ENCODE peak calls at places on chromosomes 6 and 20, in four cellular contexts. R is GM12878, O is tibial nerve, I is K562. Z is an unnamed sample.

GRCh38 chr6:147119310-147119709 is 84.9 kb upstream of the STXBP5 start:
- DNase-seq in R (no peak), O (no peak), I (no peak), Z (no peak)

GRCh38 chr6:105692630-105693212 is 289.8 kb upstream of the PREP start:
- DNase-seq in R (no peak), O (no peak), I (no peak), Z (no peak)

GRCh38 chr6:3117912-3118352 is 579 bp upstream of the BPHL start:
- DNase-seq in R (no peak), O (no peak), I (no peak), Z (no peak)

GRCh38 chr6:19472168-19472567 is 365.0 kb upstream of the ID4 start:
- DNase-seq in R (no peak), O (no peak), I (no peak), Z (no peak)

GRCh38 chr20:57309544-57310115 is 20.0 kb upstream of the SPO11 start:
- DNase-seq in R (no peak), O (no peak), I (no peak), Z (no peak)

GRCh38 chr6:9704989-9705388 is 709.9 kb downstream of the TFAP2A start:
- DNase-seq in R (no peak), O (no peak), I (no peak), Z (no peak)

GRCh38 chr6:149766156-149766768 is 16.7 kb downstream of the PCMT1 start:
- DNase-seq in R (no peak), O (no peak), I (no peak), Z (peak; percentile 48)

GRCh38 chr20:43715044-43715443 is 11.8 kb downstream of the GTSF1L start:
- DNase-seq in R (no peak), O (no peak), I (no peak), Z (no peak)

GRCh38 chr6:37624606-37625574 is 72.8 kb downstream of the MDGA1 start:
- DNase-seq in R (no peak), O (no peak), I (no peak), Z (peak; percentile 88)

GRCh38 chr6:121142093-121142492 is 192.2 kb downstream of the TBC1D32 start:
- DNase-seq in R (no peak), O (no peak), I (no peak), Z (no peak)

GRCh38 chr20:62996596-62996982 is 10.2 kb downstream of the BHLHE23 start:
- DNase-seq in R (no peak), O (no peak), I (no peak), Z (no peak)

GRCh38 chr6:169340395-169340794 is 86.7 kb upstream of the THBS2 start:
- DNase-seq in R (no peak), O (no peak), I (no peak), Z (no peak)

GRCh38 chr20:63288581-63289251 is 4.3 kb upstream of the COL20A1 start:
- DNase-seq in R (no peak), O (no peak), I (no peak), Z (no peak)

GRCh38 chr6:63644668-63645326 is 9.2 kb downstream of the PHF3 start:
- DNase-seq in R (no peak), O (no peak), I (no peak), Z (no peak)

GRCh38 chr6:19413323-19413722 is 423.8 kb upstream of the ID4 start:
- DNase-seq in R (no peak), O (no peak), I (no peak), Z (no peak)

GRCh38 chr6:161068296-161068695 is 76.7 kb downstream of the MAP3K4 start:
- DNase-seq in R (no peak), O (no peak), I (no peak), Z (no peak)

GRCh38 chr20:18154342-18154741 is 16.7 kb downstream of the KAT14 start:
- DNase-seq in R (no peak), O (no peak), I (no peak), Z (no peak)

GRCh38 chr20:35992713-35993335 is 24.4 kb downstream of the CNBD2 start:
- DNase-seq in R (peak; percentile 9), O (no peak), I (peak; percentile 79), Z (peak; percentile 45)

GRCh38 chr6:40630046-40630445 is 42.9 kb upstream of the LRFN2 start:
- DNase-seq in R (no peak), O (no peak), I (no peak), Z (no peak)

GRCh38 chr6:34888441-34888820 is 589 bp upstream of the TAF11 start:
- DNase-seq in R (no peak), O (no peak), I (no peak), Z (no peak)

GRCh38 chr6:7996538-7997225 is 67.5 kb downstream of the BLOC1S5 start:
- DNase-seq in R (no peak), O (no peak), I (peak; percentile 38), Z (no peak)

GRCh38 chr6:40897390-40898003 is 141.5 kb downstream of the UNC5CL start:
- DNase-seq in R (no peak), O (no peak), I (no peak), Z (no peak)

GRCh38 chr20:19213946-19214490 is 1.6 kb downstream of the SLC24A3 start:
- DNase-seq in R (no peak), O (no peak), I (no peak), Z (no peak)

GRCh38 chr6:3088446-3088845 is 20.2 kb downstream of the RIPK1 start:
- DNase-seq in R (no peak), O (no peak), I (no peak), Z (no peak)

GRCh38 chr20:53944796-53945195 is 125.6 kb downstream of the BCAS1 start:
- DNase-seq in R (no peak), O (no peak), I (no peak), Z (no peak)

GRCh38 chr6:167485186-167485978 is 160.5 kb downstream of the TTLL2 start:
- DNase-seq in R (no peak), O (no peak), I (peak; percentile 23), Z (no peak)

GRCh38 chr6:137938770-137939379 is 71.8 kb downstream of the TNFAIP3 start:
- DNase-seq in R (no peak), O (no peak), I (no peak), Z (no peak)

GRCh38 chr6:138382498-138383265 is 5.0 kb downstream of the SMIM28 start:
- DNase-seq in R (no peak), O (no peak), I (no peak), Z (no peak)

GRCh38 chr6:25346064-25346463 is 66.9 kb downstream of the CARMIL1 start:
- DNase-seq in R (no peak), O (no peak), I (no peak), Z (no peak)

GRCh38 chr20:20369353-20370086 is 1.6 kb downstream of the INSM1 start:
- DNase-seq in R (no peak), O (no peak), I (no peak), Z (peak; percentile 34)

GRCh38 chr6:83199865-83200230 is 6.7 kb downstream of the RWDD2A start:
- DNase-seq in R (no peak), O (no peak), I (no peak), Z (no peak)

GRCh38 chr6:158770948-158771347 is 48.2 kb downstream of the EZR start:
- DNase-seq in R (no peak), O (no peak), I (no peak), Z (no peak)

GRCh38 chr20:5316188-5317158 is at the start of gene PROKR2:
- DNase-seq in R (no peak), O (no peak), I (no peak), Z (no peak)

GRCh38 chr6:110322151-110323003 is 35.8 kb downstream of the METTL24 start:
- DNase-seq in R (no peak), O (no peak), I (no peak), Z (no peak)

GRCh38 chr20:51319522-51319921 is 223.0 kb downstream of the NFATC2 start:
- DNase-seq in R (no peak), O (no peak), I (no peak), Z (no peak)

GRCh38 chr20:3221398-3222226 is 12.3 kb downstream of the ITPA start:
- DNase-seq in R (no peak), O (no peak), I (no peak), Z (peak; percentile 48)

GRCh38 chr6:3351105-3351676 is 92.4 kb downstream of the PSMG4 start:
- DNase-seq in R (no peak), O (no peak), I (peak; percentile 59), Z (no peak)

GRCh38 chr6:152267967-152268845 is 369.0 kb downstream of the SYNE1 start:
- DNase-seq in R (no peak), O (no peak), I (peak; percentile 31), Z (no peak)

GRCh38 chr6:42451595-42452170 is at the start of gene TRERF1:
- DNase-seq in R (no peak), O (no peak), I (peak; percentile 31), Z (peak; percentile 51)
- H3K4me3 ChIP-seq in R (peak within 1 kb of the TSS; percentile 88), O (peak within 1 kb of the TSS; percentile 73), I (peak within 1 kb of the TSS; percentile 44), Z (peak within 1 kb of the TSS; percentile 96)

GRCh38 chr20:60060006-60060557 is 101.9 kb downstream of the CDH26 start:
- DNase-seq in R (no peak), O (no peak), I (no peak), Z (no peak)
- TF ChIP-seq CTCF in R (no peak), O (no peak), I (no peak), Z (no peak)

DNA sequence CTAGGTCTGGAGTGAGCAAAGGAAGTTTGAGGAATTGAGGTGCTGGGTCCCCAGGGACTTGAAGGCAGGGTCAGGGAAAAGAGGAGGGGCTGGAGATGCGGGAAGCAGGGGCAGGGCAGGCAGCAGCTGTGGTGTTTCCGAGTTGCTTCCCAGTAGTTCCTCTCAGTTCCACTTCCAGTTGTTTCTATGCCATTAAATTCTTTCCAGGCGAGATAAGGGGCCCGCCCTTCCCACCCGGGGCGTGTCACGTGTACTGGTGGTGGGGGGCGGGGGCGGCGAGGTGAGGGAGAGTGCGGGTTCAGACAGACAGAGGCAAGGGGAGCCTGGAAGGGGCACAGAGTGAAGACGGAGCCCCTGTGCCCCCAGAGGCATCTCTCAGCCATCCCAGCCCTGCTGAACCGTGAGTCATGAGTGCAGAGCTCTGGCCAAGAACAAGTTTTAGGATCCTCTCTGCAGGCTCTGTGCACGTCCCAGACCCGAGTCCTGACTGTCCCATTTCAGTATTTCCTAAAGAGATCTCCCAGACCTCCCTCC is 977 bp downstream of the TNXB start:
- DNase-seq in R (no peak), O (peak; percentile 72), I (peak; percentile 67), Z (peak; percentile 56)
- TF ChIP-seq EP300 in R (no peak), O (peak; percentile 77), I (no peak), Z (no peak)

GRCh38 chr20:8394308-8394945 is 262.4 kb downstream of the PLCB1 start:
- DNase-seq in R (peak; percentile 71), O (no peak), I (no peak), Z (no peak)
- H3K4me3 ChIP-seq in R (no peak overlapping the region), O (no peak overlapping the region), I (no peak overlapping the region), Z (no peak overlapping the region)

GRCh38 chr6:39003072-39003471 is 45.5 kb upstream of the GLP1R start:
- DNase-seq in R (no peak), O (no peak), I (peak; percentile 67), Z (no peak)
- TF ChIP-seq CTCF in R (peak; percentile 34), O (no peak), I (peak; percentile 78), Z (no peak)

GRCh38 chr20:13089950-13090469 is 81.2 kb downstream of the SPTLC3 start:
- DNase-seq in R (no peak), O (no peak), I (no peak), Z (no peak)
- TF ChIP-seq EP300 in R (no peak), O (no peak), I (no peak), Z (no peak)

GRCh38 chr6:33430991-33431879 is 11.4 kb downstream of the SYNGAP1 start:
- DNase-seq in R (no peak), O (no peak), I (peak; percentile 89), Z (peak; percentile 43)
- H3K4me3 ChIP-seq in R (peak overlapping the region; percentile 80), O (no peak overlapping the region), I (no peak overlapping the region), Z (peak overlapping the region; percentile 29)